ENCODE peak calls at places on chromosomes 2 and 18, in nine cellular contexts. C, S, Z, T, A, I, M, F and N are unnamed samples.

GRCh38 chr2:127591221-127591923 is 54.6 kb upstream of the GPR17 start:
- DNase-seq in C (peak), A (peak), M (peak), Z (peak), S (peak), T (peak), I (peak), F (peak), N (no peak)

GRCh38 chr2:47205576-47206141 is 50.6 kb upstream of the STPG4 start:
- DNase-seq in Z (no peak), F (no peak), M (no peak), T (no peak), A (no peak), C (no peak), I (no peak), S (no peak), N (no peak)

GRCh38 chr2:215654177-215654850 is 218.4 kb upstream of the FN1 start:
- DNase-seq in S (no peak), M (peak), T (peak), I (no peak), Z (no peak), F (no peak), C (no peak), A (no peak), N (no peak)

GRCh38 chr2:65456074-65456473 is 23.7 kb upstream of the SPRED2 start:
- DNase-seq in S (no peak), F (peak), A (no peak), I (peak), T (peak), C (no peak), M (no peak), Z (no peak), N (peak)

GRCh38 chr2:170106441-170106840 is 71.5 kb upstream of the MYO3B start:
- DNase-seq in S (no peak), C (no peak), M (no peak), F (no peak), Z (no peak), I (no peak), A (no peak), T (no peak), N (no peak)

GRCh38 chr2:209368924-209369323 is 54.9 kb upstream of the MAP2 start:
- DNase-seq in C (no peak), I (peak), Z (no peak), M (peak), S (no peak), T (peak), F (peak), A (peak), N (peak)

GRCh38 chr2:29238497-29238896 is 123.3 kb downstream of the CLIP4 start:
- DNase-seq in A (no peak), M (no peak), F (no peak), T (peak), C (no peak), S (peak), I (peak), Z (no peak), N (no peak)

GRCh38 chr2:3041841-3042600 is 335.6 kb downstream of the EIPR1 start:
- DNase-seq in C (no peak), I (no peak), M (no peak), A (no peak), S (no peak), Z (no peak), T (no peak), F (no peak), N (no peak)

GRCh38 chr2:120205901-120206581 is 17.2 kb downstream of the TMEM185B start:
- DNase-seq in I (peak), F (no peak), C (no peak), M (no peak), S (peak), T (peak), A (no peak), Z (peak), N (no peak)

GRCh38 chr18:56945171-56945863 is 201.6 kb upstream of the BOD1L2 start:
- DNase-seq in T (no peak), C (no peak), I (no peak), S (no peak), M (no peak), F (no peak), A (no peak), Z (no peak), N (no peak)

GRCh38 chr2:227033471-227034148 is 130.4 kb downstream of the COL4A4 start:
- DNase-seq in I (peak), Z (peak), M (peak), A (peak), C (no peak), T (peak), S (peak), F (no peak), N (no peak)

GRCh38 chr2:45684756-45685155 is 33.3 kb downstream of the PRKCE start:
- DNase-seq in A (no peak), I (no peak), S (no peak), T (no peak), M (no peak), Z (no peak), F (no peak), C (no peak), N (no peak)

GRCh38 chr2:232315049-232315922 is 63.3 kb upstream of the ALPP start:
- DNase-seq in S (peak), C (peak), A (peak), F (peak), M (peak), Z (peak), T (peak), I (no peak), N (peak)

GRCh38 chr2:207833265-207833751 is 63.6 kb upstream of the FZD5 start:
- DNase-seq in T (no peak), A (no peak), M (no peak), C (no peak), Z (no peak), I (no peak), F (no peak), S (no peak), N (no peak)

GRCh38 chr18:10025756-10026290 is 112.0 kb downstream of the VAPA start:
- DNase-seq in Z (no peak), T (no peak), C (no peak), I (no peak), F (no peak), A (no peak), S (no peak), M (no peak), N (no peak)

GRCh38 chr2:25056391-25056821 is 14.5 kb downstream of the EFR3B start:
- DNase-seq in T (no peak), S (no peak), F (no peak), Z (no peak), C (no peak), I (no peak), A (no peak), M (no peak), N (no peak)

GRCh38 chr2:72533767-72534166 is 292.1 kb downstream of the EXOC6B start:
- DNase-seq in I (peak), F (no peak), Z (no peak), C (no peak), A (no peak), M (no peak), S (no peak), T (peak), N (no peak)

GRCh38 chr2:173990970-173991819 is 26.0 kb upstream of the SP3 start:
- DNase-seq in T (peak), F (no peak), C (no peak), M (peak), I (no peak), S (no peak), A (peak), Z (no peak), N (no peak)

GRCh38 chr18:75546964-75547363 is 119.5 kb upstream of the SMIM21 start:
- DNase-seq in S (no peak), A (no peak), C (no peak), Z (no peak), T (no peak), I (no peak), F (no peak), M (no peak), N (no peak)

GRCh38 chr2:9380702-9381628 is 42.4 kb downstream of the ITGB1BP1 start:
- DNase-seq in S (no peak), A (no peak), M (peak), I (peak), Z (no peak), T (peak), C (no peak), F (no peak), N (no peak)

GRCh38 chr2:4914551-4914950 is 777.6 kb upstream of the SOX11 start:
- DNase-seq in F (peak), Z (no peak), I (no peak), S (no peak), T (no peak), M (no peak), C (no peak), A (no peak), N (no peak)

GRCh38 chr2:18788590-18788989 is 199.2 kb upstream of the NT5C1B start:
- DNase-seq in C (no peak), M (no peak), I (peak), Z (no peak), F (peak), S (no peak), T (peak), A (no peak), N (no peak)